ENCODE peak calls at places on chromosomes 12 and 14, in seven cellular contexts. L is gastrocnemius medialis, G is Peyer's patch, H is WERI-Rb-1, I is GM06990, A is testis, N is GM12878. Z is an unnamed sample. For H3K27me3, the result is how much of the 10 kb centered on the place peaks cover.

GRCh38 chr14:94770251-94770749 is 387 bp upstream of the GSC start:
- DNase-seq in I (no peak), G (no peak), A (no peak), H (peak), N (no peak), L (no peak), Z (peak)

GRCh38 chr12:70151993-70152392 is 91.2 kb upstream of the CNOT2 start:
- DNase-seq in H (no peak), L (no peak), A (no peak), N (no peak), G (no peak), I (no peak), Z (no peak)

GRCh38 chr14:35155962-35156361 is 33.6 kb downstream of the PRORP start:
- DNase-seq in A (no peak), N (no peak), L (no peak), G (no peak), I (peak), H (no peak), Z (peak)

GRCh38 chr12:52847335-52848102 is 1.3 kb downstream of the KRT78 start:
- DNase-seq in I (no peak), G (peak), H (no peak), A (no peak), L (no peak), N (no peak), Z (no peak)

GRCh38 chr14:81206115-81206514 is 14.6 kb downstream of the GTF2A1 start:
- DNase-seq in L (no peak), G (no peak), H (no peak), N (no peak), I (no peak), A (no peak), Z (no peak)

GRCh38 chr14:60757617-60758016 is 23.1 kb downstream of the MNAT1 start:
- DNase-seq in L (no peak), N (no peak), I (no peak), G (no peak), A (no peak), H (no peak), Z (no peak)

GRCh38 chr14:45253754-45254300 is 825 bp upstream of the MIS18BP1 start:
- DNase-seq in H (no peak), I (peak), L (peak), G (peak), N (no peak), A (peak), Z (no peak)

GRCh38 chr12:119940881-119941280 is 48.2 kb upstream of the BICDL1 start:
- DNase-seq in I (no peak), G (no peak), A (no peak), H (no peak), L (no peak), N (no peak), Z (no peak)

GRCh38 chr14:68384335-68384734 is 408.5 kb downstream of the ZFP36L1 start:
- DNase-seq in G (no peak), H (no peak), A (peak), N (no peak), L (peak), I (no peak), Z (no peak)

GRCh38 chr12:16586350-16587109 is 19.4 kb downstream of the LMO3 start:
- DNase-seq in G (no peak), N (no peak), I (no peak), A (no peak), L (no peak), H (no peak), Z (no peak)

GRCh38 chr12:11812558-11813421 is 163.3 kb downstream of the ETV6 start:
- DNase-seq in I (peak), L (no peak), N (no peak), G (peak), H (no peak), A (no peak), Z (peak)

DNA sequence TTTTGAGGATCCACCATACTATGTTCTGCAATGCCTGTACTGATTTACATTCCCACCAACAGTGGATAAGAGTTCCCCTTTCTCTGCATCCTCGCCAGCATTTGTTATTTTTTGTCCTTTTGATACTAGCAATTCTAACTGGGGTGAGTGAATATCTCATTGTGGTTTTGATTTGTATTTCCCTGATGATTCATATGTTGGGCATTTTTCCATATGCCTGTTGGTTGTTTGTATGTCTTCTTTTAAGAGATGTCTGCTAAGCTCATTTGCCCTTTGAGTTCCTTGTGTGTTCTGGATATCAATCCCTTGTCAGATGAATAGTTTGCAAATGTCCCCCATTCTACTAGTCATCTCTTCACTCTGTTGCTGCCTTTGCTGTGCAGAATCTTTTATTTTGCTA is 49.0 kb upstream of the MSRB3 start:
- DNase-seq in H (no peak), I (no peak), L (no peak), A (no peak), N (no peak), G (no peak), Z (no peak)
- H3K4me3 ChIP-seq in H (no peak), I (no peak), L (no peak), A (no peak), N (no peak), G (no peak), Z (no peak)

DNA sequence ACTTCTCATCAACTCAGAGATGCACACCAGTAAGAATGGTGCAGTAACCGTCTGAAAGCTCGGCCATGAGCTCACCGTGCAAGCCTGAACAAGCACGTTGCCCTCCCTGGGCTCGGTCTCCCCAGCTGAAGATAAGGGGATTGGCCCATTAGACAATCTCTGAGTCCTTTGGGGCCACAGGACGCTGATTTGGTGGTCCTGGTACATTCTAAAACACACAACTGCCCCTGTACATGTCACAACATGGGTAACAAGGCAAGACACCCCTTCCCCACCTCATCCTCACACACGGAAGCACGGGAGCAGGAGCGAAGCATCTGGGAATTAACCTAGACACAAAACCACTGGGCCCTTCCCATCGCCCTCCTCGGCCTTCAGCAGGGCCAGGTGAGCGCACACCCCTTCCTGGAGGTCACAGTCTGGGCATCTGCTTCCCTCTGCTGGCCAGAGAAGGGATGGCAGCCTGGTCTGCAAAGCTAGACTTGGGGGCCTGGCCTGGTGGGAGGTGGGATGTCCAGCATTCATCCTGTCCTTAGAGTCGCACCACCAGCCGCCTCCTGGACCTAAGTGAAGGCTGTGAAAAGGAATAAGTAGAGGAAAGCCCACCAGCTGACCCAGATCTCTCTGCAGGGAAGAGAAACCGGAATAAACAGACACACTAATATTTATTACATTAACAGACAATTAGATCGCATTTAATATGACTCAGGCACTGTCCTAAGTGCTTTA is 18.9 kb upstream of the SMUG1 start:
- DNase-seq in L (peak), H (peak), G (peak), N (no peak), I (peak), A (peak), Z (peak)
- H3K27me3 ChIP-seq in L (under half), H (under half), G (under half), N (under half), I (under half), A (under half), Z (under half)

DNA sequence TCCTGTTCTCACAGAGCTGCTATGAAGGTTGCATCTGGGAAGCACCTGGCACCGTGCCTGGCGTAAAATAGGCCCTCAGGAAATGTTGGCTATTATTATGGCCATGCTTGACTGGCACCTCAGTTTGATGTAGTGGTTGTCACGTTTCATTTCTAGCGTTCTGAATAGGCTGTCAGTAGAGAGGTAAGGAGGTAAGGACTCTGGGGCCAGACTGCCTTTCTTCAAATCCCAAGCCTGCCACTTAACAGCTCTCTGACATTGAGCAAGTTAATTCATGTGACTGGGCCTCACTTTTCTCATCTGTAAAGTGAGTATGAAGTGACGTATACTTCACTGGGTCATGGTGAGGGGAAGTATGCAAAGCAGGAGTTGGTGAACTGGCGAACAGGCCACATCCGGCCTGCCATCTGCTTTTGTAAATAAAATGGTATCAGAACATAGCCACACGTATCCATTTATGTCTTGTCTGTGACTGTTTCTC is 196.2 kb downstream of the CACNA1C start:
- DNase-seq in L (no peak), I (peak), G (no peak), N (peak), H (no peak), A (no peak), Z (no peak)
- H3K4me3 ChIP-seq in L (no peak), I (no peak), G (no peak), N (no peak), H (no peak), A (no peak), Z (no peak)

GRCh38 chr14:41609704-41610183 is 3.1 kb downstream of the LRFN5 start:
- DNase-seq in N (no peak), I (no peak), A (peak), L (no peak), G (no peak), H (peak), Z (peak)
- H3K27me3 ChIP-seq in N (under half), I (under half), A (under half), L (under half), G (under half), H (half or more), Z (under half)